ENCODE peak calls at places on chromosomes 5 and 9, in four cellular contexts. H, C, Y and I are unnamed samples.

GRCh38 chr9:2943016-2943415 is 99.1 kb upstream of the PUM3 start:
- DNase-seq in H (no peak), C (no peak), Y (no peak), I (no peak)

GRCh38 chr5:8825161-8825757 is 720.6 kb downstream of the SEMA5A start:
- DNase-seq in H (no peak), C (no peak), Y (no peak), I (no peak)

GRCh38 chr5:176647870-176648466 is 684 bp downstream of the TSPAN17 start:
- DNase-seq in H (peak), C (peak), Y (no peak), I (no peak)

GRCh38 chr9:135905380-135906282 is 1.7 kb downstream of the CAMSAP1 start:
- DNase-seq in H (no peak), C (peak), Y (peak), I (no peak)

GRCh38 chr9:130117816-130118632 is 54.2 kb upstream of the NCS1 start:
- DNase-seq in H (peak), C (peak), Y (no peak), I (peak)

GRCh38 chr9:93108301-93109041 is 12.5 kb downstream of the CARD19 start:
- DNase-seq in H (peak), C (no peak), Y (peak), I (peak)

GRCh38 chr9:83307051-83307724 is 231.0 kb downstream of the FRMD3 start:
- DNase-seq in H (no peak), C (no peak), Y (no peak), I (no peak)

GRCh38 chr9:109846781-109847180 is 66.8 kb downstream of the PALM2AKAP2 start:
- DNase-seq in H (no peak), C (no peak), Y (no peak), I (no peak)

GRCh38 chr9:80885894-80886293 is 803.5 kb downstream of the TLE1 start:
- DNase-seq in H (no peak), C (peak), Y (no peak), I (no peak)

GRCh38 chr5:71693828-71694427 is 25.1 kb upstream of the CARTPT start:
- DNase-seq in H (no peak), C (no peak), Y (no peak), I (no peak)

GRCh38 chr9:20507431-20507830 is 114.9 kb downstream of the MLLT3 start:
- DNase-seq in H (no peak), C (no peak), Y (no peak), I (no peak)

GRCh38 chr5:151663617-151664322 is 22.9 kb downstream of the SPARC start:
- DNase-seq in H (peak), C (no peak), Y (no peak), I (peak)

GRCh38 chr9:3578786-3579185 is 53.0 kb upstream of the RFX3 start:
- DNase-seq in H (no peak), C (peak), Y (no peak), I (no peak)

GRCh38 chr5:94249430-94249829 is 369.0 kb downstream of the KIAA0825 start:
- DNase-seq in H (no peak), C (no peak), Y (no peak), I (no peak)

GRCh38 chr9:116383133-116383532 is 229.5 kb downstream of the PAPPA start:
- DNase-seq in H (no peak), C (no peak), Y (no peak), I (no peak)

GRCh38 chr5:176609724-176610429 is at the start of gene GPRIN1:
- DNase-seq in H (no peak), C (peak), Y (peak), I (no peak)

GRCh38 chr9:111730937-111731567 is 63.7 kb downstream of the SHOC1 start:
- DNase-seq in H (no peak), C (peak), Y (no peak), I (no peak)

GRCh38 chr5:133214153-133214820 is 162.5 kb downstream of the HSPA4 start:
- DNase-seq in H (no peak), C (no peak), Y (no peak), I (no peak)

GRCh38 chr5:31197183-31197582 is 3.7 kb downstream of the CDH6 start:
- DNase-seq in H (no peak), C (no peak), Y (no peak), I (no peak)

GRCh38 chr5:15499528-15500325 is at the start of gene FBXL7:
- DNase-seq in H (peak), C (peak), Y (peak), I (peak)

GRCh38 chr5:135458356-135458755 is 6.2 kb upstream of the TIFAB start:
- DNase-seq in H (no peak), C (no peak), Y (no peak), I (no peak)

GRCh38 chr9:94935396-94935795 is 208.9 kb downstream of the AOPEP start:
- DNase-seq in H (no peak), C (no peak), Y (no peak), I (no peak)

GRCh38 chr5:27778121-27778520 is 739.7 kb upstream of the CDH9 start:
- DNase-seq in H (no peak), C (no peak), Y (no peak), I (no peak)

GRCh38 chr9:71483457-71483856 is 284.9 kb downstream of the CEMIP2 start:
- DNase-seq in H (no peak), C (no peak), Y (no peak), I (no peak)

GRCh38 chr5:160171656-160172055 is 52.4 kb upstream of the PWWP2A start:
- DNase-seq in H (no peak), C (no peak), Y (no peak), I (no peak)

GRCh38 chr9:115373000-115373709 is 255.2 kb upstream of the TNC start:
- DNase-seq in H (no peak), C (peak), Y (no peak), I (no peak)

GRCh38 chr5:164002214-164002613 is 496.8 kb downstream of the MAT2B start:
- DNase-seq in H (no peak), C (no peak), Y (no peak), I (no peak)

GRCh38 chr5:40226906-40227305 is 452.8 kb upstream of the PTGER4 start:
- DNase-seq in H (no peak), C (no peak), Y (no peak), I (no peak)

GRCh38 chr5:45796959-45797553 is 100.9 kb upstream of the HCN1 start:
- DNase-seq in H (no peak), C (no peak), Y (no peak), I (no peak)

GRCh38 chr5:127430627-127431026 is 86.8 kb upstream of the PRRC1 start:
- DNase-seq in H (no peak), C (no peak), Y (no peak), I (no peak)

GRCh38 chr5:39657943-39658342 is 233.2 kb upstream of the DAB2 start:
- DNase-seq in H (no peak), C (peak), Y (no peak), I (no peak)

GRCh38 chr9:97904725-97905124 is 17.6 kb downstream of the TRMO start:
- DNase-seq in H (no peak), C (no peak), Y (peak), I (no peak)

GRCh38 chr9:28735943-28736342 is 1162.7 kb upstream of the C9orf72 start:
- DNase-seq in H (no peak), C (no peak), Y (no peak), I (no peak)